ENCODE peak calls at places on chromosomes 2 and 18, in five cellular contexts. One of them, this sample, is unnamed.

GRCh38 chr2:20439193-20439475 is 7.7 kb upstream of the RHOB start:
- DNase-seq in AG10803: no peak
- DNase-seq in brain microvascular endothelial cell: peak; percentile 61
- DNase-seq in thyroid gland: no peak
- DNase-seq in CD8-positive, alpha-beta memory T cell: no peak
- DNase-seq in this sample: no peak

GRCh38 chr18:79332601-79333000 is 63.1 kb upstream of the NFATC1 start:
- DNase-seq in thyroid gland: no peak
- DNase-seq in CD8-positive, alpha-beta memory T cell: no peak
- DNase-seq in brain microvascular endothelial cell: no peak
- DNase-seq in AG10803: no peak
- DNase-seq in this sample: no peak

GRCh38 chr2:43136011-43136799 is 90.2 kb downstream of the ZFP36L2 start:
- DNase-seq in thyroid gland: no peak
- DNase-seq in brain microvascular endothelial cell: no peak
- DNase-seq in AG10803: no peak
- DNase-seq in CD8-positive, alpha-beta memory T cell: no peak
- DNase-seq in this sample: no peak

GRCh38 chr2:60880633-60880987 is 764 bp upstream of the REL start:
- DNase-seq in brain microvascular endothelial cell: no peak
- DNase-seq in CD8-positive, alpha-beta memory T cell: no peak
- DNase-seq in thyroid gland: no peak
- DNase-seq in AG10803: no peak
- DNase-seq in this sample: no peak

GRCh38 chr2:151632993-151633592 is 101.2 kb downstream of the NEB start:
- DNase-seq in thyroid gland: no peak
- DNase-seq in AG10803: peak; percentile 28
- DNase-seq in brain microvascular endothelial cell: no peak
- DNase-seq in CD8-positive, alpha-beta memory T cell: no peak
- DNase-seq in this sample: no peak

GRCh38 chr2:169090133-169090820 is 20.9 kb downstream of the DHRS9 start:
- DNase-seq in AG10803: no peak
- DNase-seq in thyroid gland: no peak
- DNase-seq in brain microvascular endothelial cell: no peak
- DNase-seq in CD8-positive, alpha-beta memory T cell: no peak
- DNase-seq in this sample: no peak

GRCh38 chr18:48575301-48575657 is 36.4 kb downstream of the CTIF start:
- DNase-seq in CD8-positive, alpha-beta memory T cell: no peak
- DNase-seq in AG10803: no peak
- DNase-seq in thyroid gland: no peak
- DNase-seq in brain microvascular endothelial cell: no peak
- DNase-seq in this sample: no peak

GRCh38 chr2:5695641-5696350 is 3.6 kb downstream of the SOX11 start:
- DNase-seq in CD8-positive, alpha-beta memory T cell: no peak
- DNase-seq in brain microvascular endothelial cell: peak; percentile 27
- DNase-seq in AG10803: peak; percentile 31
- DNase-seq in thyroid gland: no peak
- DNase-seq in this sample: no peak

GRCh38 chr2:149099298-149099697 is 60.8 kb downstream of the LYPD6B start:
- DNase-seq in CD8-positive, alpha-beta memory T cell: no peak
- DNase-seq in brain microvascular endothelial cell: no peak
- DNase-seq in AG10803: no peak
- DNase-seq in thyroid gland: no peak
- DNase-seq in this sample: no peak

GRCh38 chr2:77578354-77578753 is 56.2 kb upstream of the LRRTM4 start:
- DNase-seq in brain microvascular endothelial cell: no peak
- DNase-seq in thyroid gland: no peak
- DNase-seq in AG10803: no peak
- DNase-seq in CD8-positive, alpha-beta memory T cell: no peak
- DNase-seq in this sample: no peak

GRCh38 chr2:221063568-221063967 is 508.5 kb downstream of the EPHA4 start:
- DNase-seq in thyroid gland: no peak
- DNase-seq in CD8-positive, alpha-beta memory T cell: no peak
- DNase-seq in brain microvascular endothelial cell: no peak
- DNase-seq in AG10803: no peak
- DNase-seq in this sample: no peak

GRCh38 chr2:201806442-201806841 is at the start of gene CDK15:
- DNase-seq in thyroid gland: no peak
- DNase-seq in AG10803: peak; percentile 39
- DNase-seq in CD8-positive, alpha-beta memory T cell: no peak
- DNase-seq in brain microvascular endothelial cell: peak; percentile 78
- DNase-seq in this sample: no peak

GRCh38 chr2:38076710-38077430 is 919 bp upstream of the CYP1B1 start:
- DNase-seq in thyroid gland: peak; percentile 66
- DNase-seq in brain microvascular endothelial cell: peak; percentile 87
- DNase-seq in AG10803: peak; percentile 97
- DNase-seq in CD8-positive, alpha-beta memory T cell: no peak
- DNase-seq in this sample: no peak

GRCh38 chr2:167380555-167380954 is 492.3 kb downstream of the XIRP2 start:
- DNase-seq in thyroid gland: no peak
- DNase-seq in CD8-positive, alpha-beta memory T cell: no peak
- DNase-seq in brain microvascular endothelial cell: no peak
- DNase-seq in AG10803: no peak
- DNase-seq in this sample: no peak

GRCh38 chr2:44753552-44754285 is 187.8 kb upstream of the SIX3 start:
- DNase-seq in thyroid gland: no peak
- DNase-seq in CD8-positive, alpha-beta memory T cell: no peak
- DNase-seq in brain microvascular endothelial cell: no peak
- DNase-seq in AG10803: peak; percentile 85
- DNase-seq in this sample: no peak

GRCh38 chr2:239935789-239936758 is 89.1 kb downstream of the NDUFA10 start:
- DNase-seq in CD8-positive, alpha-beta memory T cell: no peak
- DNase-seq in brain microvascular endothelial cell: no peak
- DNase-seq in thyroid gland: peak; percentile 82
- DNase-seq in AG10803: no peak
- DNase-seq in this sample: no peak

GRCh38 chr2:8333177-8333831 is 348.6 kb upstream of the ID2 start:
- DNase-seq in CD8-positive, alpha-beta memory T cell: no peak
- DNase-seq in thyroid gland: no peak
- DNase-seq in brain microvascular endothelial cell: no peak
- DNase-seq in AG10803: no peak
- DNase-seq in this sample: no peak

GRCh38 chr2:236166781-236167296 is 1.3 kb downstream of the GBX2 start:
- DNase-seq in AG10803: no peak
- DNase-seq in brain microvascular endothelial cell: no peak
- DNase-seq in thyroid gland: no peak
- DNase-seq in CD8-positive, alpha-beta memory T cell: no peak
- DNase-seq in this sample: no peak

GRCh38 chr2:236169151-236169721 is 1.1 kb upstream of the GBX2 start:
- DNase-seq in CD8-positive, alpha-beta memory T cell: no peak
- DNase-seq in thyroid gland: no peak
- DNase-seq in AG10803: no peak
- DNase-seq in brain microvascular endothelial cell: no peak
- DNase-seq in this sample: no peak

GRCh38 chr2:236169741-236170654 is 1.8 kb upstream of the GBX2 start:
- DNase-seq in AG10803: no peak
- DNase-seq in CD8-positive, alpha-beta memory T cell: no peak
- DNase-seq in brain microvascular endothelial cell: no peak
- DNase-seq in thyroid gland: no peak
- DNase-seq in this sample: no peak

GRCh38 chr2:236167297-236168109 is 683 bp downstream of the GBX2 start:
- DNase-seq in thyroid gland: no peak
- DNase-seq in brain microvascular endothelial cell: no peak
- DNase-seq in CD8-positive, alpha-beta memory T cell: no peak
- DNase-seq in AG10803: peak; percentile 49
- DNase-seq in this sample: no peak

DNA sequence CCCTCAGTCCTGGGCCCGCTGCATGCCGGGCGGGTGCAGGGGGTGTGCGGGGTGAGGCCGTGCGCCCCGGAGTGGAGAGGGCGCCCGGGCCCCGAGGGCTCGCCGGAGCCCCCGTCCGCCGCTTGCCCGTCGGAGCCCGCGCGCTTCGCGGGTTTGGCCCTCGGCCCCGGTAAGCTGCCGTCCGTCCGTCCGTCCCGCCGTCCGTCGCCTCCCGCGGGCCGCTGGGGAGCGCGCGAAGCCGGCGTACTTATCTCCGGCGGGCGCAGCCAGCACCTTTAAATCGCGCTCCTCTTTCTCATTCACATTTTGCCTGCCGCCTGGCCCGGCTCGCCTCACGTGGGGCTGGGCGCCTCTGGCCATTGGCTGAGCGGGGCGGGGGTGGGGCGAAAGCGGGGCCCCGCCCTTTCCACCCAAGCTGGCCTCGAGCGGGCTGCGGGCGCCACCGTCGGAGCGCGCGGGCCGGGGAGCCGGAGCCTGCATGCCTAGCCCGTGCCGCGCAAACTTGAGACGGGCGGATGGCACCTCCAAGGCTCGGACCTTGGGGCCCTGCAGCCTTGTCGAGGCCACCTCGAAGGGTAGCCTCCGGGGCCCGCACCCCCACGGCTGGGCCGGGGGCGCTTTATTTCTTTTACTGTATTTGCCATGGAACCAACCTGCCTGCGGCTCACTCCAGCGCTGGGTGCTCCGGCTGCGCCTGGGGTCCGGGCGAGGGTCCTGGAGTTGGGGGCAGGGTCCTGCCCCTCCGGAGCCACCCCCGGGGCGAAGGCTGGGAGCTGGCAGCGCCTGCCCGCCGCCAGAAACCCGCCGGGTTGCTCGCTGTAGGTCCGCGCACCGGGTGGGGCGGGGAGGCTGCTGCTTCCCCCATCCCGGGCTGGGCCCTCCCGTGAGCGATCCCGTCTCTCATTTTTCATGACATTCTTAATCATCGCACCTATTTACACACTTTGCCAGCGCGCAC is at the start of gene GBX2:
- DNase-seq in brain microvascular endothelial cell: peak; percentile 52
- DNase-seq in thyroid gland: peak; percentile 13
- DNase-seq in AG10803: peak; percentile 48
- DNase-seq in CD8-positive, alpha-beta memory T cell: no peak
- DNase-seq in this sample: no peak
- H3K4me3 ChIP-seq in brain microvascular endothelial cell: peak within 1 kb of the TSS; percentile 57
- H3K4me3 ChIP-seq in thyroid gland: no peak within 1 kb of the TSS
- H3K4me3 ChIP-seq in AG10803: peak within 1 kb of the TSS; percentile 34
- H3K4me3 ChIP-seq in CD8-positive, alpha-beta memory T cell: no peak within 1 kb of the TSS
- H3K4me3 ChIP-seq in this sample: peak within 1 kb of the TSS; percentile 35

GRCh38 chr2:31529256-31529655 is 51.5 kb downstream of the SRD5A2 start:
- DNase-seq in brain microvascular endothelial cell: no peak
- DNase-seq in thyroid gland: no peak
- DNase-seq in CD8-positive, alpha-beta memory T cell: no peak
- DNase-seq in AG10803: no peak
- DNase-seq in this sample: no peak
- H3K4me3 ChIP-seq in brain microvascular endothelial cell: no peak overlapping the region
- H3K4me3 ChIP-seq in thyroid gland: no peak overlapping the region
- H3K4me3 ChIP-seq in CD8-positive, alpha-beta memory T cell: no peak overlapping the region
- H3K4me3 ChIP-seq in AG10803: no peak overlapping the region
- H3K4me3 ChIP-seq in this sample: no peak overlapping the region

GRCh38 chr2:15908371-15908770 is 32.0 kb upstream of the MYCN start:
- DNase-seq in thyroid gland: no peak
- DNase-seq in AG10803: no peak
- DNase-seq in CD8-positive, alpha-beta memory T cell: no peak
- DNase-seq in brain microvascular endothelial cell: no peak
- DNase-seq in this sample: no peak

GRCh38 chr2:15907461-15908324 is 32.7 kb upstream of the MYCN start:
- DNase-seq in CD8-positive, alpha-beta memory T cell: no peak
- DNase-seq in brain microvascular endothelial cell: no peak
- DNase-seq in thyroid gland: no peak
- DNase-seq in AG10803: no peak
- DNase-seq in this sample: no peak

GRCh38 chr2:15905267-15905645 is 35.1 kb upstream of the MYCN start:
- DNase-seq in brain microvascular endothelial cell: no peak
- DNase-seq in AG10803: no peak
- DNase-seq in thyroid gland: no peak
- DNase-seq in CD8-positive, alpha-beta memory T cell: no peak
- DNase-seq in this sample: no peak

GRCh38 chr2:15905986-15906491 is 34.3 kb upstream of the MYCN start:
- DNase-seq in CD8-positive, alpha-beta memory T cell: no peak
- DNase-seq in brain microvascular endothelial cell: no peak
- DNase-seq in AG10803: no peak
- DNase-seq in thyroid gland: no peak
- DNase-seq in this sample: no peak

DNA sequence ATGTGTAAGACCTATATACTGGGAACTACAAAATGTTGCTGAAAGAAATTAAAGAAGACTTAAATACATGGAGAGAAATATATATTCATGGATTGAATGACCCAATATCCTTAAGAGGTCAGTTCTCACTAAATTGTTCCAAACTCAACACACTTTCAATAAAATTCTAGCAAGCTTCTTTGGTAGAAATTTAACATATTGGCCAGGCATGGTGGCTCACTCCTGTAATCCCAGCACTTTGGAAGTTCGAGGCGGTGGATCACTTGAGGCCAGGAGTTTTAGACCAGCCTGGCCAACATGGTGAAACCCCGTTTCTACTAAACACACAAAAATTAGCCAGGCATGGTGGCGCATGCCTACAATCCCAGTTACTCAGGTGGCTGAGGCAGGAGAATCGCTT is 33.6 kb upstream of the MYCN start:
- DNase-seq in brain microvascular endothelial cell: no peak
- DNase-seq in thyroid gland: no peak
- DNase-seq in AG10803: no peak
- DNase-seq in CD8-positive, alpha-beta memory T cell: no peak
- DNase-seq in this sample: no peak
- H3K4me3 ChIP-seq in brain microvascular endothelial cell: no peak overlapping the region
- H3K4me3 ChIP-seq in thyroid gland: no peak overlapping the region
- H3K4me3 ChIP-seq in AG10803: no peak overlapping the region
- H3K4me3 ChIP-seq in CD8-positive, alpha-beta memory T cell: no peak overlapping the region
- H3K4me3 ChIP-seq in this sample: no peak overlapping the region

DNA sequence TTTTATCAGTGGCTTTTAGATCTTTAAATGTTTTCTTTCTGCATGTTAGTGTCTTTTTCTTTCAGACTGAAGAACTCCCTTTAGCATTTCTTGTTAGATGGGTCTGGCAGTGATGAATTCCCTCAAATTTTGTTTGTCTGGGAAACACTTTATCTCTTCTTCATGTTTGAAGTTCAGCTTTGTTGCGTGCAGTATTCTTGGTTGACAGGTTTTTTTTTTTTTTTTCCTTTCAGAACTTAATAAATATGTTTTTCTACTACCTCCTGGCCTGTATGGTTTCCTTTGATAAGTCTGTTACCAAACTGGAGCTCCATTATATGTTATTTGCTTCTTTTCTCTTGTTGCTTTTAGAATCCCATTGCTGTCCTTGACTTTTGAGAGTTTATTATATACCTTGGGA is 89.8 kb upstream of the ACKR3 start:
- DNase-seq in CD8-positive, alpha-beta memory T cell: no peak
- DNase-seq in thyroid gland: no peak
- DNase-seq in brain microvascular endothelial cell: no peak
- DNase-seq in AG10803: no peak
- DNase-seq in this sample: no peak
- H3K4me3 ChIP-seq in CD8-positive, alpha-beta memory T cell: no peak overlapping the region
- H3K4me3 ChIP-seq in thyroid gland: no peak overlapping the region
- H3K4me3 ChIP-seq in brain microvascular endothelial cell: no peak overlapping the region
- H3K4me3 ChIP-seq in AG10803: no peak overlapping the region
- H3K4me3 ChIP-seq in this sample: no peak overlapping the region

GRCh38 chr2:128412181-128412871 is 93.7 kb upstream of the HS6ST1 start:
- DNase-seq in AG10803: peak; percentile 37
- DNase-seq in brain microvascular endothelial cell: no peak
- DNase-seq in CD8-positive, alpha-beta memory T cell: no peak
- DNase-seq in thyroid gland: no peak
- DNase-seq in this sample: no peak
- H3K4me3 ChIP-seq in AG10803: no peak overlapping the region
- H3K4me3 ChIP-seq in brain microvascular endothelial cell: no peak overlapping the region
- H3K4me3 ChIP-seq in CD8-positive, alpha-beta memory T cell: no peak overlapping the region
- H3K4me3 ChIP-seq in thyroid gland: no peak overlapping the region
- H3K4me3 ChIP-seq in this sample: no peak overlapping the region

GRCh38 chr2:40451926-40452605 is at the start of gene SLC8A1:
- DNase-seq in thyroid gland: no peak
- DNase-seq in brain microvascular endothelial cell: peak; percentile 19
- DNase-seq in CD8-positive, alpha-beta memory T cell: no peak
- DNase-seq in AG10803: peak; percentile 48
- DNase-seq in this sample: no peak
- H3K4me3 ChIP-seq in thyroid gland: no peak within 1 kb of the TSS
- H3K4me3 ChIP-seq in brain microvascular endothelial cell: peak within 1 kb of the TSS; percentile 76
- H3K4me3 ChIP-seq in CD8-positive, alpha-beta memory T cell: no peak within 1 kb of the TSS
- H3K4me3 ChIP-seq in AG10803: peak within 1 kb of the TSS; percentile 86
- H3K4me3 ChIP-seq in this sample: peak within 1 kb of the TSS; percentile 75